ENCODE peak calls at places on chromosomes 13 and 19, in four cellular contexts. I is fibroblast of mammary gland, Y is heart left ventricle, U is thyroid gland. N is an unnamed sample.

GRCh38 chr19:35433448-35433847 is 14.6 kb upstream of the FFAR2 start:
- DNase-seq in I (no peak), Y (no peak), U (no peak), N (peak)

GRCh38 chr19:12952488-12953455 is 4.3 kb downstream of the GADD45GIP1 start:
- DNase-seq in I (peak), Y (peak), U (no peak), N (peak)

GRCh38 chr13:54687173-54687572 is 1658.6 kb downstream of the OLFM4 start:
- DNase-seq in I (no peak), Y (no peak), U (no peak), N (no peak)

GRCh38 chr13:71304861-71305260 is 562.1 kb downstream of the DACH1 start:
- DNase-seq in I (no peak), Y (no peak), U (no peak), N (no peak)

GRCh38 chr19:17706750-17707181 is 12.5 kb upstream of the MAP1S start:
- DNase-seq in I (peak), Y (peak), U (no peak), N (peak)

GRCh38 chr19:47158879-47159509 is 28.4 kb downstream of the SAE1 start:
- DNase-seq in I (no peak), Y (no peak), U (no peak), N (no peak)

GRCh38 chr13:82772802-82773201 is 1109.5 kb downstream of the SLITRK1 start:
- DNase-seq in I (peak), Y (no peak), U (no peak), N (no peak)

GRCh38 chr13:99380921-99381645 is 73.9 kb upstream of the GPR183 start:
- DNase-seq in I (no peak), Y (no peak), U (no peak), N (no peak)

DNA sequence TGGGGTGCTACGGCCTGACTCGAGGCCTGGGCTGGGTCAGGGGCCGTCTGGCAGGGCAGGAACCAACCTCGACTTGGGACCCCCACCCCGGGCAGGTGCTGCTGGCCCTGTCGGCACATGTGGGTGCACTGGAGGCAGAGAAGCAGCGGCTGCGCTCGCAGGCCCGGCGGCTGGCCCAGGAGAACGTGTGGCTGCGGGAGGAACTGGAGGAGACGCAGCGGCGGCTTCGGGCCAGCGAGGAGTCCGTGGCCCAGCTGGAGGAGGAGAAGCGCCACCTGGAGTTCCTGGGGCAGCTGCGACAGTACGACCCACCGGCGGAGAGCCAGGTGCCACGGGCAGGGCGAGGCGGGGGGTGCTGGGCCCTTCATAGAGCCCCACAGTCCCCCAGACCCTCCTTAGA is 5.9 kb downstream of the KLC3 start:
- DNase-seq in I (no peak), Y (no peak), U (no peak), N (peak)
- TF ChIP-seq CTCF in I (no peak), Y (no peak), U (no peak), N (no peak)

GRCh38 chr13:89343165-89343564 is 1672.0 kb downstream of the SLITRK5 start:
- DNase-seq in I (no peak), Y (no peak), U (no peak), N (no peak)
- H3K4me3 ChIP-seq in I (no peak), Y (no peak), U (no peak), N (no peak)

GRCh38 chr13:97433727-97434416 is at the start of gene RAP2A:
- DNase-seq in I (peak), Y (peak), U (peak), N (peak)
- TF ChIP-seq CTCF in I (no peak), Y (no peak), U (no peak), N (no peak)

GRCh38 chr13:38537026-38537425 is 149.9 kb upstream of the FREM2 start:
- DNase-seq in I (no peak), Y (no peak), U (no peak), N (no peak)
- H3K4me3 ChIP-seq in I (no peak), Y (no peak), U (no peak), N (no peak)

GRCh38 chr13:70125693-70126092 is 17.4 kb upstream of the KLHL1 start:
- DNase-seq in I (no peak), Y (no peak), U (no peak), N (no peak)
- TF ChIP-seq CTCF in I (no peak), Y (no peak), U (no peak), N (no peak)

DNA sequence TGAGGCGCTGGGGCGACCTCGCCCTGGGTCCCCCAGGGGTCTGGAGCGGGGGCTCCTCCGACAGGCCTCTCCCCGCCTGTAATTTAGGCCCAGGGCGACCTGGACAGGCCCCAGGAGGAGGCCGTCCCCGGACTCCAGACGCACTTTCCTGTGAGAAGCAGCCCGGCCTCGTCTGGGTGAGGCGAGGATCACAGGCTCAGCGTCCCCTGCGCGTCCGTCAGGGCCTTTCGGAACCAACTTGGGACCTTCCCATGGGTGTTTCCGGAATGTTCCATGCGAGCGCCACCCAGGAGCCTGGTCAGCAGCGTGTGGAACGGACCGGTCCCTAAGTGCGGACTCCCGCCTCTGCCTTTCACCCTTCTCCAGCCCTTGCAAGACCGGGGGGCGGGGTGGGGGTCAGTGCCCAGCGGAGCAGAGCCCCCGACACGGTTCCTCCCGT is 1.0 kb upstream of the GRTP1 start:
- DNase-seq in I (no peak), Y (no peak), U (peak), N (no peak)
- H3K4me3 ChIP-seq in I (peak), Y (peak), U (peak), N (no peak)

DNA sequence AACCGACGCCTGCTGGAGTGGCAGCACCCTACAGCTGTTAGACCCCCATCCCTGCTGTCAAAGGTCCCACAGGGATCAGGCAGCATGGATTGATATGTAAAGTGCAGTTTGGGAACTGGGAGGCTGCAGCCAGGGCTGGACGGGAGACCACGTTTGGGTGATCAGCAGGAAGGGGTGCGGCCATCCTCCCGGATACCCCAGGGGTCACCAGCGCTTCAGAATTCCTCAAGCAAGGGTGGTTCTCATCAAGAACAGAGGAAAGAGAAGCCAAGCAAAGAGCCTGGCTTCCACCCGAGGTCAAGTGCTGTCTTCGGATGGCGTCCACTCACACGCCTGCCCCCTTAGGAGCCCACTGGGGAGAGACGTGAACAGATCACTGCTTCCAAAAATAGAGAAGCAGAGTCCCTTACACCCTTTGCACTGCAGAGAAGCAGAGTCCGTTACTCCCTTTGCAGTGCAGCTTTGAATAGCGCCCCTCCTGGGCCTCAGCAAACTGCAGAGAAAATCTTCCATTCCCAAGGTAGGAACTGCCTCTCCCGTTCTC is 35.5 kb downstream of the DHRS12 start:
- DNase-seq in I (no peak), Y (no peak), U (no peak), N (no peak)
- TF ChIP-seq CTCF in I (no peak), Y (peak), U (no peak), N (no peak)

DNA sequence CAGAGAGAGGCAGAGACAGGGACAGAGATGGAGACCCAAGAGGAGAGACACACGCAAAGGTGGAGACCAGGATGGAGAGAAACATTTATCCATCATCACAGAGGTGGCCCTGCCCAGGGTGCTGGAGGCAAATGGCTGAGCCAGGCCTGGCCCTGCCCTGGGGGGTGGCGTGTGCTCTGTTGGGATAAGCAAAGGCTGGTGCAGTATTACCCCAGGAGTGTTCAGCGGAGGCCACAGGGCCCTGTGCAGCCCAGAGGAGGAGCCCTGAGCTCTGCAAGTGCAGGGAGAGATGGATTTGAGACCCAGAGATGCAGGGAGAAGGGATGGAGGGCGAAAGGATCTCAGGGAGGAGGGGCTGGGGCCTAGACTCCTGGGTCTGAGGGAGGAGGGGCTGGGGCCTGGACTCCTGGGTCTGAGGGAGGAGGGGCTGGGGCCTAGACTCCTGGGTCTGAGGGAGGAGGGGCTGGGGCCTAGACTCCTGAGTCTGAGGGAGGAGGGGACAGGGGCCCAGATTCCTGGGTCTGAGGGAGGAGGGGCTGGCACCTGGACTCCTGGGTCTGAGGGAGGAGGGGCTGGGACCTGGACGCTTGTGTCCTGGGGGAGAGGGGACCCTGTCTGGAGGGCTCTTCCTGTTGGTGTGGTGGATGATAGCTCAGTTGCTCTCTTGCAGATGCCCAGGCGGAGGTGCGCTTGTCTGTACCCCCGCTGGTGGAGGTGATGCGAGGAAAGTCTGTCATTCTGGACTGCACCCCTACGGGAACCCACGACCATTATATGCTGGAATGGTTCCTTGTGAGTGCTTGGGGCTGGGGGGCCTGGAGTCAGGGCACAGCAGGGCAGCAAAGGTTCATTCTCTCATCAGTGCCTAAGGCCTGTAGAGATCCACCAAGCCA is 1.9 kb downstream of the BCAM start:
- DNase-seq in I (no peak), Y (no peak), U (no peak), N (no peak)
- H3K4me3 ChIP-seq in I (no peak), Y (peak), U (no peak), N (no peak)

GRCh38 chr19:31338069-31338767 is 11.0 kb downstream of the TSHZ3 start:
- DNase-seq in I (peak), Y (peak), U (peak), N (peak)
- TF ChIP-seq CTCF in I (peak), Y (peak), U (peak), N (peak)

GRCh38 chr13:46667687-46668281 is 114.8 kb downstream of the LRCH1 start:
- DNase-seq in I (peak), Y (no peak), U (no peak), N (no peak)
- H3K4me3 ChIP-seq in I (peak), Y (peak), U (no peak), N (peak)